ENCODE peak calls at places on chromosomes 12 and 14, in six cellular contexts. S is A549, N is dorsolateral prefrontal cortex, W is cardiac fibroblast, G is choroid plexus epithelial cell, Z is T-helper 1 cell. U is an unnamed sample.

GRCh38 chr12:95648990-95649791 is 97.9 kb upstream of the USP44 start:
- DNase-seq in S (peak; percentile 76), N (no peak), W (peak; percentile 40), G (peak; percentile 34), Z (no peak), U (no peak)

GRCh38 chr12:64085996-64086395 is 136.1 kb downstream of the KICS2 start:
- DNase-seq in S (no peak), N (no peak), W (peak; percentile 28), G (no peak), Z (no peak), U (no peak)

GRCh38 chr12:66409195-66409871 is 107.0 kb downstream of the HELB start:
- DNase-seq in S (no peak), N (no peak), W (peak; percentile 89), G (peak; percentile 87), Z (peak; percentile 19), U (no peak)

GRCh38 chr12:101356794-101357193 is 50.8 kb downstream of the ARL1 start:
- DNase-seq in S (no peak), N (no peak), W (no peak), G (no peak), Z (no peak), U (no peak)

GRCh38 chr12:101566318-101566717 is 28.5 kb upstream of the MYBPC1 start:
- DNase-seq in S (no peak), N (no peak), W (no peak), G (peak; percentile 20), Z (no peak), U (no peak)

GRCh38 chr14:91425720-91426032 is 8.1 kb upstream of the CCDC88C start:
- DNase-seq in S (no peak), N (no peak), W (no peak), G (no peak), Z (no peak), U (no peak)

GRCh38 chr14:32327255-32327961 is 1.7 kb upstream of the AKAP6 start:
- DNase-seq in S (no peak), N (no peak), W (no peak), G (no peak), Z (no peak), U (no peak)

GRCh38 chr12:78308701-78309100 is 478.0 kb downstream of the NAV3 start:
- DNase-seq in S (no peak), N (no peak), W (no peak), G (no peak), Z (no peak), U (no peak)

GRCh38 chr14:52014601-52015267 is 25.4 kb downstream of the RTRAF start:
- DNase-seq in S (no peak), N (peak; percentile 77), W (no peak), G (no peak), Z (no peak), U (no peak)

GRCh38 chr12:78101946-78102635 is 271.4 kb downstream of the NAV3 start:
- DNase-seq in S (no peak), N (no peak), W (no peak), G (no peak), Z (no peak), U (no peak)

GRCh38 chr14:78143489-78144145 is 26.6 kb upstream of the NRXN3 start:
- DNase-seq in S (peak; percentile 62), N (no peak), W (no peak), G (peak; percentile 1), Z (no peak), U (no peak)

GRCh38 chr12:106704081-106704480 is 70.4 kb upstream of the RIC8B start:
- DNase-seq in S (no peak), N (no peak), W (peak; percentile 25), G (no peak), Z (no peak), U (no peak)

GRCh38 chr12:46224401-46224800 is 44.4 kb downstream of the SLC38A1 start:
- DNase-seq in S (no peak), N (no peak), W (peak; percentile 90), G (no peak), Z (no peak), U (no peak)

GRCh38 chr12:106248849-106249371 is 1.1 kb upstream of the CKAP4 start:
- DNase-seq in S (no peak), N (no peak), W (peak; percentile 59), G (peak; percentile 54), Z (no peak), U (peak; percentile 43)

GRCh38 chr14:30657606-30658163 is 35.6 kb downstream of the SCFD1 start:
- DNase-seq in S (peak; percentile 3), N (no peak), W (peak; percentile 25), G (peak; percentile 37), Z (no peak), U (no peak)